ENCODE peak calls at places on chromosomes 5 and 9, in six cellular contexts. One of them, this sample, is unnamed. For H3K4me1, H3K27me3 and H3K9me3, the result is how much of the 10 kb centered on the place peaks cover.

GRCh38 chr5:71475788-71476384 is 20.4 kb downstream of the BDP1 start:
- DNase-seq in CD8-positive, alpha-beta T cell: no peak
- DNase-seq in cardiac muscle cell: peak
- DNase-seq in astrocyte: peak
- DNase-seq in endothelial cell of umbilical vein: peak
- DNase-seq in upper lobe of right lung: no peak
- DNase-seq in this sample: no peak

GRCh38 chr9:12973702-12974101 is 198.9 kb downstream of the LURAP1L start:
- DNase-seq in CD8-positive, alpha-beta T cell: no peak
- DNase-seq in cardiac muscle cell: no peak
- DNase-seq in astrocyte: peak
- DNase-seq in endothelial cell of umbilical vein: no peak
- DNase-seq in upper lobe of right lung: no peak
- DNase-seq in this sample: no peak

GRCh38 chr5:163498886-163499285 is 6.5 kb upstream of the MAT2B start:
- DNase-seq in CD8-positive, alpha-beta T cell: no peak
- DNase-seq in cardiac muscle cell: no peak
- DNase-seq in astrocyte: peak
- DNase-seq in endothelial cell of umbilical vein: no peak
- DNase-seq in upper lobe of right lung: no peak
- DNase-seq in this sample: no peak

GRCh38 chr5:121746763-121747162 is 104.9 kb upstream of the FTMT start:
- DNase-seq in CD8-positive, alpha-beta T cell: no peak
- DNase-seq in cardiac muscle cell: no peak
- DNase-seq in astrocyte: no peak
- DNase-seq in endothelial cell of umbilical vein: no peak
- DNase-seq in upper lobe of right lung: no peak
- DNase-seq in this sample: no peak

GRCh38 chr5:96661841-96662724 is at the start of gene CAST:
- DNase-seq in CD8-positive, alpha-beta T cell: peak
- DNase-seq in cardiac muscle cell: peak
- DNase-seq in astrocyte: peak
- DNase-seq in endothelial cell of umbilical vein: peak
- DNase-seq in upper lobe of right lung: peak
- DNase-seq in this sample: peak

GRCh38 chr5:56003633-56004032 is 8.9 kb upstream of the IL6ST start:
- DNase-seq in CD8-positive, alpha-beta T cell: no peak
- DNase-seq in cardiac muscle cell: no peak
- DNase-seq in astrocyte: no peak
- DNase-seq in endothelial cell of umbilical vein: no peak
- DNase-seq in upper lobe of right lung: no peak
- DNase-seq in this sample: no peak

GRCh38 chr9:127586537-127586936 is 25.5 kb upstream of the STXBP1 start:
- DNase-seq in CD8-positive, alpha-beta T cell: peak
- DNase-seq in cardiac muscle cell: peak
- DNase-seq in astrocyte: no peak
- DNase-seq in endothelial cell of umbilical vein: peak
- DNase-seq in upper lobe of right lung: peak
- DNase-seq in this sample: peak

GRCh38 chr5:81363093-81363886 is 30.6 kb downstream of the ACOT12 start:
- DNase-seq in CD8-positive, alpha-beta T cell: no peak
- DNase-seq in cardiac muscle cell: no peak
- DNase-seq in astrocyte: no peak
- DNase-seq in endothelial cell of umbilical vein: no peak
- DNase-seq in upper lobe of right lung: no peak
- DNase-seq in this sample: no peak

GRCh38 chr5:147180751-147181150 is 54.1 kb upstream of the STK32A start:
- DNase-seq in CD8-positive, alpha-beta T cell: no peak
- DNase-seq in cardiac muscle cell: no peak
- DNase-seq in astrocyte: peak
- DNase-seq in endothelial cell of umbilical vein: no peak
- DNase-seq in upper lobe of right lung: no peak
- DNase-seq in this sample: no peak

GRCh38 chr5:72243706-72244105 is 76.3 kb downstream of the MRPS27 start:
- DNase-seq in CD8-positive, alpha-beta T cell: no peak
- DNase-seq in cardiac muscle cell: no peak
- DNase-seq in astrocyte: no peak
- DNase-seq in endothelial cell of umbilical vein: no peak
- DNase-seq in upper lobe of right lung: no peak
- DNase-seq in this sample: no peak

GRCh38 chr9:104993291-104993963 is 65.5 kb upstream of the ABCA1 start:
- DNase-seq in CD8-positive, alpha-beta T cell: no peak
- DNase-seq in cardiac muscle cell: peak
- DNase-seq in astrocyte: peak
- DNase-seq in endothelial cell of umbilical vein: peak
- DNase-seq in upper lobe of right lung: peak
- DNase-seq in this sample: peak

GRCh38 chr5:149221731-149222342 is 49.8 kb upstream of the AFAP1L1 start:
- DNase-seq in CD8-positive, alpha-beta T cell: no peak
- DNase-seq in cardiac muscle cell: no peak
- DNase-seq in astrocyte: peak
- DNase-seq in endothelial cell of umbilical vein: no peak
- DNase-seq in upper lobe of right lung: no peak
- DNase-seq in this sample: no peak

GRCh38 chr5:102654559-102655354 is 100.3 kb upstream of the PAM start:
- DNase-seq in CD8-positive, alpha-beta T cell: no peak
- DNase-seq in cardiac muscle cell: no peak
- DNase-seq in astrocyte: no peak
- DNase-seq in endothelial cell of umbilical vein: no peak
- DNase-seq in upper lobe of right lung: no peak
- DNase-seq in this sample: no peak

GRCh38 chr5:72402381-72402890 is 82.3 kb downstream of the PTCD2 start:
- DNase-seq in CD8-positive, alpha-beta T cell: no peak
- DNase-seq in cardiac muscle cell: no peak
- DNase-seq in astrocyte: peak
- DNase-seq in endothelial cell of umbilical vein: no peak
- DNase-seq in upper lobe of right lung: no peak
- DNase-seq in this sample: no peak

GRCh38 chr9:125810161-125810560 is 63.0 kb downstream of the PBX3 start:
- DNase-seq in CD8-positive, alpha-beta T cell: no peak
- DNase-seq in cardiac muscle cell: no peak
- DNase-seq in astrocyte: no peak
- DNase-seq in endothelial cell of umbilical vein: no peak
- DNase-seq in upper lobe of right lung: no peak
- DNase-seq in this sample: no peak

GRCh38 chr5:38944282-38944681 is 98.5 kb downstream of the OSMR start:
- DNase-seq in CD8-positive, alpha-beta T cell: no peak
- DNase-seq in cardiac muscle cell: no peak
- DNase-seq in astrocyte: no peak
- DNase-seq in endothelial cell of umbilical vein: no peak
- DNase-seq in upper lobe of right lung: no peak
- DNase-seq in this sample: no peak

GRCh38 chr5:135709103-135709660 is 125.3 kb upstream of the SLC25A48 start:
- DNase-seq in CD8-positive, alpha-beta T cell: no peak
- DNase-seq in cardiac muscle cell: no peak
- DNase-seq in astrocyte: no peak
- DNase-seq in endothelial cell of umbilical vein: no peak
- DNase-seq in upper lobe of right lung: no peak
- DNase-seq in this sample: no peak

GRCh38 chr9:133696036-133696435 is 42.1 kb downstream of the SARDH start:
- DNase-seq in CD8-positive, alpha-beta T cell: no peak
- DNase-seq in cardiac muscle cell: no peak
- DNase-seq in astrocyte: no peak
- DNase-seq in endothelial cell of umbilical vein: no peak
- DNase-seq in upper lobe of right lung: no peak
- DNase-seq in this sample: no peak

GRCh38 chr9:69303331-69303730 is 21.7 kb upstream of the ENTREP1 start:
- DNase-seq in CD8-positive, alpha-beta T cell: no peak
- DNase-seq in cardiac muscle cell: no peak
- DNase-seq in astrocyte: no peak
- DNase-seq in endothelial cell of umbilical vein: no peak
- DNase-seq in upper lobe of right lung: no peak
- DNase-seq in this sample: no peak

GRCh38 chr9:73869261-73869660 is 627.9 kb upstream of the RORB start:
- DNase-seq in CD8-positive, alpha-beta T cell: no peak
- DNase-seq in cardiac muscle cell: no peak
- DNase-seq in astrocyte: peak
- DNase-seq in endothelial cell of umbilical vein: peak
- DNase-seq in upper lobe of right lung: no peak
- DNase-seq in this sample: peak

GRCh38 chr5:76391014-76391413 is 12.1 kb upstream of the IQGAP2 start:
- DNase-seq in CD8-positive, alpha-beta T cell: peak
- DNase-seq in cardiac muscle cell: no peak
- DNase-seq in astrocyte: no peak
- DNase-seq in endothelial cell of umbilical vein: no peak
- DNase-seq in upper lobe of right lung: no peak
- DNase-seq in this sample: no peak

GRCh38 chr5:76386360-76386759 is 16.7 kb upstream of the IQGAP2 start:
- DNase-seq in CD8-positive, alpha-beta T cell: no peak
- DNase-seq in cardiac muscle cell: no peak
- DNase-seq in astrocyte: no peak
- DNase-seq in endothelial cell of umbilical vein: no peak
- DNase-seq in upper lobe of right lung: peak
- DNase-seq in this sample: no peak

GRCh38 chr5:76388791-76389512 is 14.1 kb upstream of the IQGAP2 start:
- DNase-seq in CD8-positive, alpha-beta T cell: no peak
- DNase-seq in cardiac muscle cell: no peak
- DNase-seq in astrocyte: no peak
- DNase-seq in endothelial cell of umbilical vein: no peak
- DNase-seq in upper lobe of right lung: no peak
- DNase-seq in this sample: no peak

GRCh38 chr5:76388236-76388635 is 14.8 kb upstream of the IQGAP2 start:
- DNase-seq in CD8-positive, alpha-beta T cell: no peak
- DNase-seq in cardiac muscle cell: no peak
- DNase-seq in astrocyte: no peak
- DNase-seq in endothelial cell of umbilical vein: no peak
- DNase-seq in upper lobe of right lung: no peak
- DNase-seq in this sample: no peak

DNA sequence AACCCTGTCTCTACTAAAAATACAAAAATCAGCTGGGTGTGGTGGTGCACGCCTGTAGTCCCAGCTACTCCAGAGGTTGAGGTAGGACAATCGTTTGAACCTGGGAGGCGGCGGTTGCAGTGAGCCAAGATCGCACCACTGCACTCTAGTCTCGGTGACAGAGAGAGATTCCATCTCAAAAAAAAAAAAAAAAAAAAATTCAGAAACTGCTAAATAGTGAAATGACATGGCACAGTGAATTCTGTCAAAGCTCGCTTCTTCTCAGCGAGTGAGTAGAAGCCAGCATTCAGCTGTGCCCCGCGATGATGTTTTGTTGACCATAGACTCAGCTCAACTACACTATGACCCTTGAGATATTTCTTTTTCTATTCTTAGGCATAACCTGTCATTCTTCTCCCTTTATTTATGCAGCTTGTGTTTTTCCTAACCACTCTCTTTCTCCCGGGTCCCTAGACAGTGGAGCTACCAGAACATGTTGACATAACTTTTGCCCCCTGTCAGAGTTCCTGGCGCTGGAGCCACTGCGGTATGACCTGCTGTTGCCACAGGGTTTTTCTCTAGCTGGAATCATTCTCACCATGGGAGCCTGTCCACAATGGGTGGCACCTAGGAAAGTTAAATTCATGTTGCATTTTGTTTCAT is 13.5 kb upstream of the IQGAP2 start:
- DNase-seq in CD8-positive, alpha-beta T cell: no peak
- DNase-seq in cardiac muscle cell: no peak
- DNase-seq in astrocyte: no peak
- DNase-seq in endothelial cell of umbilical vein: no peak
- DNase-seq in upper lobe of right lung: no peak
- DNase-seq in this sample: no peak
- H3K4me1 ChIP-seq in CD8-positive, alpha-beta T cell: half or more
- H3K4me1 ChIP-seq in cardiac muscle cell: under half
- H3K4me1 ChIP-seq in astrocyte: under half
- H3K4me1 ChIP-seq in endothelial cell of umbilical vein: under half
- H3K4me1 ChIP-seq in upper lobe of right lung: under half
- H3K4me1 ChIP-seq in this sample: under half

DNA sequence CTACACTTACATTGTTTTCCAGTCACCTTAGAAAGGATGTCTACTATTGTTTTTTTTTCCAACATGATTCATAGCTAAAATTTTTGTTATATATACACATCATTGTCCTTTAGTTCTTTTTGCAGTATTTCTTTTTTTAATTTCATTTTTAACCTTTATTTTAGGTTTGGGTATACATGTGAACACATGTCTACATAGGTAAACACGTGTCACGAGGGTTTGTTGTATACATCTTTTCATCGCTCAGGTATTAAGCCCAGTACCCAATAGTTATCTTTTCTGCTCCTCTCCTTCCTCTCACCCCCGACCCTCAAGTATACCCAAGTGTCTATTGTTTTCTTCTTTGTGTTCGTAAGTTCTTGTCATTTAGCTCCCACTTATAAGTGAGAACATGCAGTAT is 19.0 kb downstream of the IFNA5 start:
- DNase-seq in CD8-positive, alpha-beta T cell: no peak
- DNase-seq in cardiac muscle cell: no peak
- DNase-seq in astrocyte: no peak
- DNase-seq in endothelial cell of umbilical vein: no peak
- DNase-seq in upper lobe of right lung: no peak
- DNase-seq in this sample: no peak
- H3K27me3 ChIP-seq in CD8-positive, alpha-beta T cell: under half
- H3K27me3 ChIP-seq in cardiac muscle cell: under half
- H3K27me3 ChIP-seq in astrocyte: under half
- H3K27me3 ChIP-seq in endothelial cell of umbilical vein: under half
- H3K27me3 ChIP-seq in upper lobe of right lung: under half
- H3K27me3 ChIP-seq in this sample: under half

DNA sequence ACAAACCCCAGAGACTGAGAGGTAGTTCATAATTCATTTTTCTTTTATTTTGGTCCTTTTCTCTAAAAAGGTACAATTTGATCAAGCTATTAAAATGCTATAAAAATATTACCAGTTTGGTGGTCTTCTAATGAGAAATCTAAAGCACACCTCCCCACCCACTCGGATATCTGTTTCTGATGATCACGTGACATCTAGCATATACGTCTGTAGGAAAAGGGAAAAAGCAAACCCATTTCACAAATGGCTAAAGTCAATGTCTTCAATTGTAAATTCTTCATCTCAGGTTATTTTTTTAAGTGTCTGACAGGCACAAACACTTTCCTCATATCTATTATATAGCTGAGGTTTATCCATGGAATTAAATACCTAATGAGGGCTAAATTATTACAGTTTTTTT is 18.9 kb downstream of the ZNF354A start:
- DNase-seq in CD8-positive, alpha-beta T cell: no peak
- DNase-seq in cardiac muscle cell: no peak
- DNase-seq in astrocyte: no peak
- DNase-seq in endothelial cell of umbilical vein: no peak
- DNase-seq in upper lobe of right lung: no peak
- DNase-seq in this sample: no peak
- H3K9me3 ChIP-seq in CD8-positive, alpha-beta T cell: half or more
- H3K9me3 ChIP-seq in cardiac muscle cell: under half
- H3K9me3 ChIP-seq in astrocyte: half or more
- H3K9me3 ChIP-seq in endothelial cell of umbilical vein: under half
- H3K9me3 ChIP-seq in upper lobe of right lung: half or more
- H3K9me3 ChIP-seq in this sample: half or more

GRCh38 chr9:136964833-136965422 is 12.4 kb upstream of the PTGDS start:
- DNase-seq in CD8-positive, alpha-beta T cell: no peak
- DNase-seq in cardiac muscle cell: no peak
- DNase-seq in astrocyte: no peak
- DNase-seq in endothelial cell of umbilical vein: no peak
- DNase-seq in upper lobe of right lung: no peak
- DNase-seq in this sample: no peak

GRCh38 chr9:136963751-136964150 is 11.7 kb downstream of the LCN12 start:
- DNase-seq in CD8-positive, alpha-beta T cell: no peak
- DNase-seq in cardiac muscle cell: no peak
- DNase-seq in astrocyte: no peak
- DNase-seq in endothelial cell of umbilical vein: no peak
- DNase-seq in upper lobe of right lung: no peak
- DNase-seq in this sample: no peak

GRCh38 chr9:136964171-136964689 is 12.2 kb downstream of the LCN12 start:
- DNase-seq in CD8-positive, alpha-beta T cell: no peak
- DNase-seq in cardiac muscle cell: no peak
- DNase-seq in astrocyte: no peak
- DNase-seq in endothelial cell of umbilical vein: no peak
- DNase-seq in upper lobe of right lung: no peak
- DNase-seq in this sample: no peak

GRCh38 chr9:136963341-136963740 is 11.3 kb downstream of the LCN12 start:
- DNase-seq in CD8-positive, alpha-beta T cell: no peak
- DNase-seq in cardiac muscle cell: no peak
- DNase-seq in astrocyte: no peak
- DNase-seq in endothelial cell of umbilical vein: no peak
- DNase-seq in upper lobe of right lung: no peak
- DNase-seq in this sample: no peak

GRCh38 chr9:136965771-136966484 is 11.4 kb upstream of the PTGDS start:
- DNase-seq in CD8-positive, alpha-beta T cell: no peak
- DNase-seq in cardiac muscle cell: no peak
- DNase-seq in astrocyte: no peak
- DNase-seq in endothelial cell of umbilical vein: no peak
- DNase-seq in upper lobe of right lung: no peak
- DNase-seq in this sample: no peak
- H3K4me1 ChIP-seq in CD8-positive, alpha-beta T cell: under half
- H3K4me1 ChIP-seq in cardiac muscle cell: under half
- H3K4me1 ChIP-seq in astrocyte: under half
- H3K4me1 ChIP-seq in endothelial cell of umbilical vein: under half
- H3K4me1 ChIP-seq in upper lobe of right lung: under half
- H3K4me1 ChIP-seq in this sample: under half

This sample was measured in ascending aorta.